ENCODE peak calls at places on chromosomes 4 and X, in four cellular contexts. N, S, E and C are unnamed samples.
A peak's percentile ranks its signal among the peaks of the same experiment; 100 is the strongest.

GRCh38 chrX:129577473-129577872 is 37.4 kb downstream of the OCRL start:
- DNase-seq in N (no peak), S (no peak), E (no peak), C (no peak)

GRCh38 chrX:37423864-37424569 is 74.9 kb downstream of the PRRG1 start:
- DNase-seq in N (no peak), S (no peak), E (no peak), C (no peak)

GRCh38 chr4:174332741-174333493 is 49.2 kb downstream of the CEP44 start:
- DNase-seq in N (no peak), S (no peak), E (no peak), C (no peak)

GRCh38 chr4:165635951-165636350 is 237.1 kb upstream of the TLL1 start:
- DNase-seq in N (no peak), S (no peak), E (no peak), C (no peak)

GRCh38 chr4:32488690-32489089 is 1768.5 kb downstream of the PCDH7 start:
- DNase-seq in N (no peak), S (no peak), E (no peak), C (no peak)

GRCh38 chr4:23885943-23886590 is 3.8 kb downstream of the PPARGC1A start:
- DNase-seq in N (no peak), S (no peak), E (no peak), C (no peak)

GRCh38 chrX:34927866-34928265 is 14.7 kb upstream of the FAM47B start:
- DNase-seq in N (no peak), S (no peak), E (no peak), C (no peak)

GRCh38 chr4:114509340-114509739 is 89.3 kb upstream of the UGT8 start:
- DNase-seq in N (no peak), S (no peak), E (no peak), C (no peak)

GRCh38 chrX:27565992-27566391 is 24.2 kb upstream of the DCAF8L2 start:
- DNase-seq in N (no peak), S (no peak), E (no peak), C (no peak)

GRCh38 chr4:105197777-105198176 is 51.1 kb downstream of the TET2 start:
- DNase-seq in N (no peak), S (no peak), E (no peak), C (no peak)

GRCh38 chr4:107050525-107051135 is 14.5 kb upstream of the DKK2 start:
- DNase-seq in N (no peak), S (no peak), E (peak; percentile 11), C (peak; percentile 16)

GRCh38 chr4:56821394-56822263 is at the start of gene SPINK2:
- DNase-seq in N (peak; percentile 69), S (peak; percentile 72), E (peak; percentile 24), C (peak; percentile 44)

GRCh38 chrX:71118032-71118984 is at the start of gene MED12:
- DNase-seq in N (peak; percentile 85), S (peak; percentile 80), E (peak; percentile 89), C (peak; percentile 88)

GRCh38 chrX:48516987-48517386 is 4.6 kb upstream of the EBP start:
- DNase-seq in N (no peak), S (no peak), E (no peak), C (no peak)

GRCh38 chr4:107018336-107018735 is 17.8 kb downstream of the DKK2 start:
- DNase-seq in N (no peak), S (no peak), E (no peak), C (no peak)

GRCh38 chr4:145618210-145618911 is 824 bp upstream of the MMAA start:
- DNase-seq in N (peak; percentile 23), S (peak; percentile 15), E (peak; percentile 57), C (peak; percentile 43)

GRCh38 chrX:12984629-12985303 is 9.9 kb downstream of the TMSB4X start:
- DNase-seq in N (peak; percentile 50), S (peak; percentile 50), E (peak; percentile 80), C (peak; percentile 68)

GRCh38 chr4:110793890-110794588 is 171.2 kb upstream of the PITX2 start:
- DNase-seq in N (no peak), S (no peak), E (peak; percentile 2), C (no peak)

GRCh38 chr4:8033776-8034528 is 94.3 kb upstream of the AFAP1 start:
- DNase-seq in N (no peak), S (no peak), E (no peak), C (peak; percentile 40)

GRCh38 chr4:159503243-159503642 is 400.4 kb downstream of the RAPGEF2 start:
- DNase-seq in N (no peak), S (no peak), E (no peak), C (no peak)

GRCh38 chr4:151811403-151811802 is 50.6 kb upstream of the GATB start:
- DNase-seq in N (no peak), S (no peak), E (no peak), C (no peak)

GRCh38 chr4:151627491-151627890 is 133.3 kb downstream of the GATB start:
- DNase-seq in N (no peak), S (no peak), E (no peak), C (no peak)

GRCh38 chr4:56651071-56651384 is 30.1 kb downstream of the HOPX start:
- DNase-seq in N (no peak), S (no peak), E (no peak), C (no peak)

GRCh38 chrX:43809463-43809862 is 72.8 kb downstream of the MAOB start:
- DNase-seq in N (no peak), S (no peak), E (no peak), C (no peak)

GRCh38 chr4:187617117-187617516 is 378.5 kb upstream of the ZFP42 start:
- DNase-seq in N (no peak), S (no peak), E (no peak), C (no peak)

GRCh38 chr4:144289687-144290433 is 149.3 kb upstream of the GYPA start:
- DNase-seq in N (no peak), S (no peak), E (no peak), C (no peak)

GRCh38 chr4:21885241-21885640 is 63.3 kb downstream of the KCNIP4 start:
- DNase-seq in N (no peak), S (no peak), E (no peak), C (no peak)